ENCODE peak calls at places on chromosomes 16 and 17, in eight cellular contexts. E is bronchial epithelial cell, O is thoracic aorta, Z is foreskin fibroblast, N is AG09309, Q is psoas muscle, I is RWPE2, L is epithelial cell of esophagus. D is an unnamed sample.

GRCh38 chr16:35185366-35186044 is 1726.1 kb downstream of the TP53TG3F start:
- DNase-seq in E (no peak), O (no peak), Z (no peak), N (no peak), Q (no peak), I (no peak), L (no peak), D (no peak)

GRCh38 chr16:68459457-68459856 is 11.1 kb upstream of the SMPD3 start:
- DNase-seq in E (no peak), O (no peak), Z (no peak), N (no peak), Q (no peak), I (no peak), L (no peak), D (no peak)

GRCh38 chr16:85520853-85521736 is 92.0 kb upstream of the GSE1 start:
- DNase-seq in E (peak; percentile 68), O (no peak), Z (no peak), N (no peak), Q (no peak), I (no peak), L (peak; percentile 79), D (no peak)

GRCh38 chr17:28204244-28204643 is 114.8 kb upstream of the TMEM97 start:
- DNase-seq in E (no peak), O (no peak), Z (no peak), N (no peak), Q (no peak), I (no peak), L (no peak), D (no peak)

GRCh38 chr17:20266806-20267458 is 200.4 kb downstream of the LGALS9B start:
- DNase-seq in E (peak; percentile 66), O (peak; percentile 36), Z (peak; percentile 24), N (peak; percentile 31), Q (no peak), I (no peak), L (peak; percentile 82), D (no peak)

GRCh38 chr16:57252148-57252721 is 7.2 kb downstream of the ARL2BP start:
- DNase-seq in E (no peak), O (no peak), Z (no peak), N (no peak), Q (no peak), I (no peak), L (no peak), D (no peak)

GRCh38 chr17:43393944-43394482 is 4.8 kb upstream of the ARL4D start:
- DNase-seq in E (peak; percentile 67), O (peak; percentile 92), Z (peak; percentile 93), N (no peak), Q (peak; percentile 87), I (peak; percentile 71), L (peak; percentile 82), D (no peak)

GRCh38 chr16:84845496-84846002 is 25.8 kb downstream of the CRISPLD2 start:
- DNase-seq in E (no peak), O (no peak), Z (no peak), N (no peak), Q (no peak), I (no peak), L (no peak), D (no peak)

GRCh38 chr16:49598386-49599170 is 225.0 kb downstream of the C16orf78 start:
- DNase-seq in E (no peak), O (no peak), Z (no peak), N (no peak), Q (no peak), I (no peak), L (no peak), D (no peak)

GRCh38 chr16:85465328-85466307 is 147.5 kb upstream of the GSE1 start:
- DNase-seq in E (peak; percentile 18), O (no peak), Z (peak; percentile 91), N (no peak), Q (peak; percentile 77), I (no peak), L (peak; percentile 34), D (no peak)

GRCh38 chr17:49707246-49707607 is 537 bp downstream of the SLC35B1 start:
- DNase-seq in E (no peak), O (no peak), Z (no peak), N (no peak), Q (no peak), I (no peak), L (no peak), D (no peak)

GRCh38 chr17:83189673-83190385 is 110.4 kb downstream of the METRNL start:
- DNase-seq in E (peak; percentile 5), O (no peak), Z (peak; percentile 92), N (no peak), Q (peak; percentile 54), I (peak; percentile 34), L (no peak), D (peak; percentile 63)

GRCh38 chr16:78183886-78184553 is 84.6 kb downstream of the WWOX start:
- DNase-seq in E (no peak), O (no peak), Z (peak; percentile 5), N (no peak), Q (no peak), I (no peak), L (no peak), D (no peak)

GRCh38 chr17:79073016-79073705 is 1.5 kb upstream of the ENGASE start:
- DNase-seq in E (no peak), O (no peak), Z (no peak), N (no peak), Q (no peak), I (no peak), L (no peak), D (no peak)

GRCh38 chr17:78585231-78585630 is 8.0 kb upstream of the DNAH17 start:
- DNase-seq in E (no peak), O (no peak), Z (no peak), N (no peak), Q (no peak), I (no peak), L (no peak), D (no peak)

GRCh38 chr16:72371307-72372081 is 199.5 kb upstream of the PMFBP1 start:
- DNase-seq in E (peak; percentile 31), O (no peak), Z (peak; percentile 79), N (peak; percentile 55), Q (no peak), I (no peak), L (peak; percentile 36), D (peak; percentile 20)

GRCh38 chr16:3458852-3459361 is 15.4 kb downstream of the NAA60 start:
- DNase-seq in E (peak; percentile 17), O (no peak), Z (peak; percentile 54), N (no peak), Q (no peak), I (no peak), L (no peak), D (no peak)

GRCh38 chr17:40822132-40822812 is at the start of gene KRT10:
- DNase-seq in E (no peak), O (no peak), Z (no peak), N (no peak), Q (no peak), I (no peak), L (peak; percentile 13), D (no peak)

GRCh38 chr17:6669479-6670212 is 18.1 kb downstream of the C17orf100 start:
- DNase-seq in E (peak; percentile 99), O (no peak), Z (no peak), N (no peak), Q (no peak), I (peak; percentile 95), L (peak; percentile 99), D (no peak)

GRCh38 chr16:87369796-87370719 is 13.5 kb downstream of the FBXO31 start:
- DNase-seq in E (no peak), O (no peak), Z (no peak), N (no peak), Q (no peak), I (no peak), L (no peak), D (no peak)

GRCh38 chr16:56691885-56692284 is 9.6 kb downstream of the MT1X start:
- DNase-seq in E (peak; percentile 100), O (no peak), Z (no peak), N (no peak), Q (no peak), I (peak; percentile 95), L (peak; percentile 99), D (no peak)

DNA sequence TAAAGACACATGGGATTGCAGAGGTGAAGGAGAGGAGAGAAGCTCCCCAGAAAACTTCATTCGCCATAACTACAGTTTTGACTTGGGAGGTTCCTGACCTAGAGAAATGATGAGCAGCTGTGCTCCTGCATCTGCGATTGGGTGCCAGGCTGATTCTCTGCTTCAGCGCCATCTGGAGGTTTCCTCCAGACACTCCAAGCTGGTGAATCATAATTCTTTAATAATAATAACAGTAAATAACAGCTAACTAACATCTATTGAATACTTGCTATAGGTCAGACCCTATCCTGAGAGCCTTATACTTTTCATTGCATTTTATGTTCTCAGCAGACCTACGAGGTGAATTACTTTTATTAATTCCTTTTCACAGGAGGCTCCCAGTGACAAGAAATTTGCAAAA is 575.8 kb downstream of the TOX3 start:
- DNase-seq in E (peak; percentile 48), O (no peak), Z (peak; percentile 19), N (no peak), Q (no peak), I (no peak), L (peak; percentile 63), D (no peak)
- TF ChIP-seq CTCF in E (peak; percentile 67), O (no peak), Z (peak; percentile 44), N (peak; percentile 44), Q (no peak), I (peak; percentile 45), L (peak; percentile 75), D (peak; percentile 23)

GRCh38 chr17:56317351-56318208 is 164.3 kb downstream of the ANKFN1 start:
- DNase-seq in E (no peak), O (no peak), Z (no peak), N (no peak), Q (no peak), I (no peak), L (no peak), D (no peak)
- H3K4me3 ChIP-seq in E (no peak overlapping the region), O (no peak overlapping the region), Z (no peak overlapping the region), N (no peak overlapping the region), Q (no peak overlapping the region), I (no peak overlapping the region), L (no peak overlapping the region), D (no peak overlapping the region)

GRCh38 chr17:69506489-69506888 is 92.0 kb downstream of the MAP2K6 start:
- DNase-seq in E (peak; percentile 37), O (no peak), Z (no peak), N (no peak), Q (no peak), I (no peak), L (peak; percentile 41), D (no peak)
- TF ChIP-seq CTCF in E (peak; percentile 41), O (no peak), Z (peak; percentile 28), N (no peak), Q (no peak), I (peak; percentile 32), L (peak; percentile 51), D (peak; percentile 46)

GRCh38 chr16:52492789-52493357 is 54.1 kb downstream of the TOX3 start:
- DNase-seq in E (no peak), O (no peak), Z (no peak), N (no peak), Q (no peak), I (no peak), L (no peak), D (no peak)

GRCh38 chr16:52487849-52488457 is 59.0 kb downstream of the TOX3 start:
- DNase-seq in E (no peak), O (no peak), Z (no peak), N (no peak), Q (no peak), I (no peak), L (no peak), D (no peak)

GRCh38 chr16:52491216-52491615 is 55.7 kb downstream of the TOX3 start:
- DNase-seq in E (peak; percentile 22), O (no peak), Z (no peak), N (no peak), Q (no peak), I (no peak), L (no peak), D (no peak)

GRCh38 chr16:52489894-52490293 is 57.0 kb downstream of the TOX3 start:
- DNase-seq in E (no peak), O (no peak), Z (no peak), N (no peak), Q (no peak), I (no peak), L (no peak), D (no peak)

GRCh38 chr16:52488837-52489289 is 58.1 kb downstream of the TOX3 start:
- DNase-seq in E (no peak), O (no peak), Z (no peak), N (no peak), Q (no peak), I (no peak), L (no peak), D (no peak)
- H3K4me3 ChIP-seq in E (no peak overlapping the region), O (no peak overlapping the region), Z (no peak overlapping the region), N (no peak overlapping the region), Q (no peak overlapping the region), I (no peak overlapping the region), L (no peak overlapping the region), D (no peak overlapping the region)